ENCODE peak calls at places on chromosomes 13 and 19, in nine cellular contexts. G, T, N, O, U, F, E, I and H are unnamed samples.

GRCh38 chr13:24161980-24162517 is 1.5 kb downstream of the SPATA13 start:
- DNase-seq in G (no peak), I (no peak), U (no peak), T (no peak), E (no peak), F (no peak), O (no peak), N (no peak), H (no peak)

GRCh38 chr19:15197275-15198005 is 3.4 kb downstream of the NOTCH3 start:
- DNase-seq in I (no peak), G (no peak), N (no peak), F (no peak), E (no peak), T (peak), U (no peak), O (no peak), H (no peak)

GRCh38 chr19:47391510-47392223 is 27.7 kb downstream of the MEIS3 start:
- DNase-seq in O (peak), E (peak), T (peak), G (peak), N (peak), F (peak), U (peak), I (peak), H (peak)

GRCh38 chr13:105363747-105364177 is 1171.7 kb downstream of the EFNB2 start:
- DNase-seq in G (no peak), N (no peak), T (no peak), E (peak), I (peak), F (no peak), O (no peak), U (no peak), H (no peak)

GRCh38 chr19:798415-799075 is 1.3 kb downstream of the PTBP1 start:
- DNase-seq in U (no peak), I (no peak), G (no peak), T (no peak), F (no peak), E (no peak), O (no peak), N (no peak), H (no peak)

GRCh38 chr13:28541966-28542365 is 47.0 kb upstream of the FLT1 start:
- DNase-seq in E (no peak), F (no peak), G (no peak), O (no peak), I (no peak), U (no peak), T (no peak), N (no peak), H (no peak)

GRCh38 chr13:42602910-42603309 is 29.0 kb downstream of the TNFSF11 start:
- DNase-seq in U (no peak), T (no peak), E (no peak), F (no peak), O (no peak), I (no peak), G (no peak), N (no peak), H (no peak)

GRCh38 chr13:113604186-113604585 is 19.6 kb downstream of the TFDP1 start:
- DNase-seq in E (no peak), U (no peak), N (no peak), I (no peak), O (no peak), T (no peak), G (no peak), F (no peak), H (no peak)

GRCh38 chr13:113094410-113094800 is 11.2 kb upstream of the F7 start:
- DNase-seq in F (no peak), U (no peak), O (no peak), T (no peak), I (no peak), E (no peak), G (no peak), N (no peak), H (no peak)

GRCh38 chr19:13016628-13017305 is 21.5 kb downstream of the NFIX start:
- DNase-seq in U (no peak), O (no peak), E (no peak), T (no peak), F (no peak), N (no peak), I (no peak), G (no peak), H (no peak)